ENCODE peak calls at places on chromosomes 2 and 18, in eight cellular contexts. T is GM20000; D is mammary epithelial cell; X is ACHN; G is COR-L47; A is NCI-H510A; K is NCI-H2081; Z is stimulated activated CD4-positive, alpha-beta T cell treated with anti-CD3 and anti-CD28 coated beads, Interleukin-15, amount 100 ng/mL, for 24 hours. H is an unnamed sample.

GRCh38 chr18:45722899-45723298 is 1.1 kb upstream of the SLC14A1 start:
- DNase-seq in T (peak; percentile 77), G (peak; percentile 66), A (peak; percentile 20), Z (peak; percentile 83), K (peak; percentile 64), X (peak; percentile 71), D (peak; percentile 57), H (peak; percentile 64)

GRCh38 chr2:190382851-190383250 is 25.3 kb upstream of the MFSD6 start:
- DNase-seq in G (peak; percentile 75), Z (peak; percentile 18), D (peak; percentile 65), X (peak; percentile 68), T (peak; percentile 68), A (no peak), K (peak; percentile 71), H (peak; percentile 60)

GRCh38 chr2:135839713-135840112 is 2.7 kb upstream of the LCT start:
- DNase-seq in A (no peak), K (no peak), D (no peak), Z (no peak), T (no peak), X (no peak), G (no peak), H (no peak)

GRCh38 chr2:101787097-101787496 is 89.6 kb downstream of the MAP4K4 start:
- DNase-seq in X (no peak), D (no peak), T (no peak), G (no peak), A (no peak), K (no peak), Z (no peak), H (no peak)

GRCh38 chr2:134919360-134920210 is 963 bp downstream of the CCNT2 start:
- DNase-seq in A (peak; percentile 3), Z (peak; percentile 64), X (peak; percentile 42), G (peak; percentile 27), T (peak; percentile 17), D (peak; percentile 28), K (peak; percentile 39), H (no peak)

GRCh38 chr18:75247041-75247551 is 36.5 kb downstream of the TSHZ1 start:
- DNase-seq in G (peak; percentile 21), X (peak; percentile 4), D (peak; percentile 28), A (no peak), K (peak; percentile 22), Z (no peak), T (peak; percentile 59), H (no peak)

GRCh38 chr2:196703660-196704209 is 64.2 kb downstream of the CCDC150 start:
- DNase-seq in D (peak; percentile 24), Z (no peak), T (no peak), K (no peak), A (no peak), X (no peak), G (no peak), H (no peak)

GRCh38 chr18:80176334-80177080 is 67.4 kb downstream of the ADNP2 start:
- DNase-seq in G (peak; percentile 29), X (no peak), K (no peak), T (no peak), D (no peak), Z (no peak), A (no peak), H (peak; percentile 73)

GRCh38 chr2:26088038-26088643 is 54.3 kb downstream of the RAB10 start:
- DNase-seq in K (peak; percentile 24), D (no peak), G (peak; percentile 13), A (no peak), X (peak; percentile 51), Z (peak; percentile 20), T (peak; percentile 40), H (no peak)

GRCh38 chr2:150030440-150030839 is 442.9 kb upstream of the MMADHC start:
- DNase-seq in A (no peak), X (no peak), D (no peak), G (peak; percentile 10), K (peak; percentile 4), Z (no peak), T (no peak), H (no peak)

GRCh38 chr2:208466133-208466919 is 59.7 kb downstream of the PTH2R start:
- DNase-seq in X (peak; percentile 63), Z (peak; percentile 13), T (peak; percentile 25), D (peak; percentile 38), K (peak; percentile 71), A (peak; percentile 34), G (peak; percentile 72), H (peak; percentile 52)

GRCh38 chr2:222688912-222689311 is 17.5 kb downstream of the MOGAT1 start:
- DNase-seq in D (no peak), T (no peak), A (no peak), X (no peak), G (no peak), Z (no peak), K (no peak), H (no peak)

GRCh38 chr2:95076705-95077520 is 44.7 kb downstream of the MRPS5 start:
- DNase-seq in D (peak; percentile 67), G (peak; percentile 88), X (peak; percentile 78), T (peak; percentile 83), Z (peak; percentile 94), K (peak; percentile 88), A (peak; percentile 61), H (peak; percentile 82)

GRCh38 chr18:79400091-79400590 is 4.4 kb downstream of the NFATC1 start:
- DNase-seq in T (peak; percentile 93), D (no peak), X (peak; percentile 20), A (no peak), G (no peak), K (peak; percentile 5), Z (peak; percentile 79), H (no peak)

GRCh38 chr2:129910446-129911362 is 68.8 kb upstream of the RAB6C start:
- DNase-seq in Z (no peak), X (no peak), G (no peak), T (no peak), A (no peak), K (no peak), D (no peak), H (no peak)

GRCh38 chr2:64847930-64848329 is 141.3 kb upstream of the SLC1A4 start:
- DNase-seq in X (no peak), Z (no peak), A (no peak), D (no peak), K (no peak), T (no peak), G (no peak), H (no peak)

GRCh38 chr2:238256594-238257104 is 16.8 kb upstream of the HES6 start:
- DNase-seq in D (peak; percentile 76), X (peak; percentile 98), G (peak; percentile 66), T (peak; percentile 79), A (peak; percentile 84), K (peak; percentile 90), Z (peak; percentile 81), H (peak; percentile 87)

GRCh38 chr18:32093106-32093511 is 1.4 kb downstream of the RNF138 start:
- DNase-seq in X (peak; percentile 46), G (peak; percentile 57), K (peak; percentile 46), T (peak; percentile 50), D (peak; percentile 58), Z (peak; percentile 44), A (peak; percentile 26), H (no peak)

GRCh38 chr2:37180006-37180639 is 8.3 kb downstream of the SULT6B1 start:
- DNase-seq in T (no peak), K (no peak), G (no peak), X (no peak), Z (no peak), D (peak; percentile 45), A (no peak), H (no peak)

GRCh38 chr2:120395686-120396518 is 50.0 kb downstream of the INHBB start:
- DNase-seq in Z (no peak), X (no peak), T (no peak), K (peak; percentile 19), G (peak; percentile 84), D (no peak), A (peak; percentile 91), H (peak; percentile 60)

GRCh38 chr2:180184506-180184905 is 177.4 kb upstream of the CWC22 start:
- DNase-seq in G (no peak), T (no peak), K (no peak), X (no peak), A (no peak), Z (no peak), D (peak; percentile 84), H (no peak)

GRCh38 chr18:50654211-50654610 is 94.3 kb downstream of the MAPK4 start:
- DNase-seq in Z (no peak), D (no peak), G (no peak), K (no peak), T (no peak), A (no peak), X (no peak), H (no peak)

GRCh38 chr18:39845673-39846072 is 2109.4 kb upstream of the PIK3C3 start:
- DNase-seq in T (no peak), K (no peak), X (no peak), D (no peak), A (no peak), G (no peak), Z (no peak), H (no peak)